ENCODE peak calls at places on chromosomes 1 and 21, in five cellular contexts. X, B, V, R and L are unnamed samples.
A peak's percentile ranks its signal among the peaks of the same experiment; 100 is the strongest.

GRCh38 chr1:84619383-84620093 is 45.3 kb upstream of the CTBS start:
- DNase-seq in X (peak; percentile 36), B (peak; percentile 40), V (peak; percentile 90), R (no peak), L (no peak)

GRCh38 chr1:53919675-53920066 is 25.7 kb downstream of the DIO1 start:
- DNase-seq in X (no peak), B (no peak), V (peak; percentile 51), R (no peak), L (no peak)

GRCh38 chr1:64515427-64515826 is 45.5 kb downstream of the CACHD1 start:
- DNase-seq in X (peak; percentile 30), B (no peak), V (peak; percentile 92), R (no peak), L (no peak)

GRCh38 chr1:2044510-2045319 is 5.5 kb upstream of the PRKCZ start:
- DNase-seq in X (no peak), B (peak; percentile 78), V (peak; percentile 12), R (peak; percentile 86), L (peak; percentile 47)

GRCh38 chr1:164735315-164736052 is 176.5 kb downstream of the PBX1 start:
- DNase-seq in X (no peak), B (no peak), V (peak; percentile 83), R (no peak), L (no peak)

GRCh38 chr21:45972353-45972715 is 9.2 kb upstream of the COL6A1 start:
- DNase-seq in X (no peak), B (no peak), V (no peak), R (no peak), L (no peak)

GRCh38 chr1:71994646-71995045 is 287.7 kb downstream of the NEGR1 start:
- DNase-seq in X (no peak), B (no peak), V (no peak), R (no peak), L (no peak)

GRCh38 chr1:57279909-57280666 is 143.8 kb downstream of the DAB1 start:
- DNase-seq in X (no peak), B (no peak), V (peak; percentile 7), R (no peak), L (no peak)

GRCh38 chr1:78003882-78004718 is 639 bp upstream of the DNAJB4 start:
- DNase-seq in X (no peak), B (no peak), V (peak; percentile 84), R (no peak), L (no peak)

GRCh38 chr1:111489604-111490003 is 13.8 kb downstream of the ADORA3 start:
- DNase-seq in X (no peak), B (no peak), V (peak; percentile 47), R (no peak), L (no peak)

GRCh38 chr1:165531021-165531420 is 12.8 kb upstream of the LRRC52 start:
- DNase-seq in X (peak; percentile 76), B (no peak), V (no peak), R (no peak), L (no peak)

GRCh38 chr1:30381671-30382365 is 341.6 kb downstream of the MATN1 start:
- DNase-seq in X (no peak), B (no peak), V (no peak), R (no peak), L (no peak)

GRCh38 chr1:152912471-152912870 is 4.1 kb downstream of the IVL start:
- DNase-seq in X (no peak), B (no peak), V (no peak), R (no peak), L (no peak)

GRCh38 chr21:33931799-33932390 is 16.3 kb upstream of the ATP5PO start:
- DNase-seq in X (no peak), B (no peak), V (peak; percentile 17), R (no peak), L (no peak)

GRCh38 chr1:191707288-191707687 is 451.0 kb upstream of the RGS18 start:
- DNase-seq in X (no peak), B (no peak), V (no peak), R (no peak), L (no peak)

GRCh38 chr1:244419004-244419403 is 32.7 kb downstream of the ADSS2 start:
- DNase-seq in X (no peak), B (no peak), V (peak; percentile 38), R (no peak), L (no peak)

GRCh38 chr1:24967555-24967954 is 37.5 kb upstream of the RUNX3 start:
- DNase-seq in X (no peak), B (no peak), V (no peak), R (no peak), L (no peak)

GRCh38 chr1:26913754-26914619 is at the start of gene NR0B2:
- DNase-seq in X (peak; percentile 99), B (no peak), V (no peak), R (peak; percentile 71), L (no peak)

GRCh38 chr1:228303596-228303995 is 95.8 kb downstream of the OBSCN start:
- DNase-seq in X (no peak), B (no peak), V (no peak), R (no peak), L (no peak)

GRCh38 chr1:12597792-12598191 is 20.2 kb downstream of the DHRS3 start:
- DNase-seq in X (peak; percentile 19), B (no peak), V (no peak), R (no peak), L (no peak)

GRCh38 chr1:199041173-199041914 is 402.5 kb downstream of the PTPRC start:
- DNase-seq in X (no peak), B (no peak), V (no peak), R (no peak), L (no peak)

GRCh38 chr1:226891846-226892533 is 21.6 kb downstream of the PSEN2 start:
- DNase-seq in X (no peak), B (peak; percentile 40), V (peak; percentile 56), R (no peak), L (no peak)

GRCh38 chr21:34186119-34186719 is 112.8 kb downstream of the MRPS6 start:
- DNase-seq in X (no peak), B (no peak), V (no peak), R (no peak), L (no peak)

GRCh38 chr1:117602862-117603261 is 3.0 kb upstream of the TENT5C start:
- DNase-seq in X (no peak), B (no peak), V (no peak), R (no peak), L (no peak)

GRCh38 chr1:150543500-150544143 is 5.6 kb upstream of the ADAMTSL4 start:
- DNase-seq in X (peak; percentile 96), B (no peak), V (no peak), R (no peak), L (peak; percentile 87)

GRCh38 chr1:42935313-42935624 is 23.4 kb downstream of the SLC2A1 start:
- DNase-seq in X (no peak), B (no peak), V (no peak), R (no peak), L (no peak)